ENCODE peak calls at places on chromosomes 13 and 19, in eight cellular contexts. M is HCT116; Y is non-pigmented ciliary epithelial cell; B is activated CD8-positive, alpha-beta T cell treated with anti-CD3 and anti-CD28 coated beads, Interleukin-2, amount 10 ng/mL, durations not matched to agents 7 days and 5 days; W is transverse colon; X is thoracic aorta; D is astrocyte of the hippocampus; S is prostate gland. I is an unnamed sample.

GRCh38 chr13:38697197-38697596 is 10.3 kb downstream of the FREM2 start:
- DNase-seq in Y (no peak), D (no peak), B (no peak), W (no peak), M (no peak), X (no peak), S (no peak), I (no peak)

GRCh38 chr19:5903054-5903501 is 512 bp downstream of the NDUFA11 start:
- DNase-seq in Y (no peak), M (no peak), B (peak), S (no peak), X (no peak), D (peak), W (no peak), I (no peak)

GRCh38 chr19:16876904-16877361 is 11.9 kb upstream of the F2RL3 start:
- DNase-seq in D (peak), B (no peak), M (no peak), W (peak), X (no peak), Y (peak), S (no peak), I (peak)

GRCh38 chr13:74930402-74931165 is 551.4 kb downstream of the TBC1D4 start:
- DNase-seq in S (no peak), D (peak), B (no peak), Y (peak), W (no peak), M (no peak), X (no peak), I (peak)

GRCh38 chr19:17235618-17236413 is 9.8 kb downstream of the OCEL1 start:
- DNase-seq in M (no peak), B (peak), W (peak), S (peak), D (peak), X (no peak), Y (no peak), I (peak)

GRCh38 chr13:36088001-36088400 is 43.2 kb downstream of the DCLK1 start:
- DNase-seq in W (no peak), S (no peak), Y (no peak), X (no peak), M (no peak), D (no peak), B (no peak), I (peak)

GRCh38 chr13:72258340-72258981 is 391.5 kb upstream of the DACH1 start:
- DNase-seq in X (no peak), M (no peak), S (no peak), W (no peak), D (no peak), Y (no peak), B (no peak), I (no peak)

GRCh38 chr13:67231481-67231940 is 1.4 kb upstream of the PCDH9 start:
- DNase-seq in S (no peak), B (no peak), M (no peak), W (no peak), X (no peak), D (no peak), Y (no peak), I (no peak)

GRCh38 chr13:51861728-51862300 is at the start of gene CCDC70:
- DNase-seq in D (peak), M (no peak), X (no peak), B (peak), W (no peak), S (no peak), Y (peak), I (peak)

I was measured in astrocyte of the spinal cord.